ENCODE peak calls at places on chromosomes 2 and 18, in nine cellular contexts. F is CD8-positive, alpha-beta T cell; K is WTC11; I is bronchial epithelial cell; T is BJ; B is prostate gland; U is cardiac muscle cell; A is cardiac fibroblast; L is PC-9. H is an unnamed sample.

GRCh38 chr2:30417253-30417652 is 29.8 kb upstream of the LCLAT1 start:
- DNase-seq in L (no peak), F (no peak), A (peak; percentile 29), B (no peak), I (no peak), K (no peak), U (peak; percentile 56), T (no peak), H (peak; percentile 77)

GRCh38 chr18:35071819-35072247 is 30.6 kb downstream of the MAPRE2 start:
- DNase-seq in I (no peak), T (no peak), U (peak; percentile 69), A (peak; percentile 67), K (no peak), B (no peak), L (no peak), F (no peak), H (peak; percentile 58)

GRCh38 chr18:79924814-79925655 is 26.4 kb downstream of the SLC66A2 start:
- DNase-seq in I (no peak), U (no peak), B (no peak), K (peak; percentile 8), F (no peak), L (no peak), T (no peak), A (no peak), H (no peak)

GRCh38 chr2:220269421-220269820 is 642.0 kb downstream of the SLC4A3 start:
- DNase-seq in A (no peak), K (peak; percentile 16), T (no peak), F (no peak), L (no peak), U (no peak), B (no peak), I (no peak), H (no peak)

GRCh38 chr2:112915300-112916144 is 4.6 kb downstream of the IL37 start:
- DNase-seq in F (no peak), B (no peak), L (no peak), I (no peak), A (no peak), U (no peak), K (no peak), T (no peak), H (no peak)

GRCh38 chr2:215903208-215903607 is 110.1 kb downstream of the MREG start:
- DNase-seq in F (no peak), K (no peak), A (peak; percentile 52), L (no peak), T (no peak), B (no peak), U (no peak), I (peak; percentile 49), H (peak; percentile 34)

GRCh38 chr18:58682429-58683069 is 11.3 kb downstream of the MALT1 start:
- DNase-seq in T (no peak), B (no peak), I (peak; percentile 80), L (peak; percentile 71), K (no peak), U (peak; percentile 94), A (peak; percentile 84), F (no peak), H (peak; percentile 82)

GRCh38 chr2:200156140-200156858 is 150.2 kb upstream of the SPATS2L start:
- DNase-seq in B (peak; percentile 17), U (peak; percentile 90), F (no peak), T (peak; percentile 55), A (peak; percentile 93), L (peak; percentile 65), K (no peak), I (peak; percentile 95), H (peak; percentile 95)

GRCh38 chr2:42494434-42495233 is 852 bp upstream of the KCNG3 start:
- DNase-seq in K (peak; percentile 86), U (peak; percentile 82), A (peak; percentile 84), B (peak; percentile 76), T (peak; percentile 11), I (peak; percentile 87), L (peak; percentile 99), F (peak; percentile 61), H (peak; percentile 76)

GRCh38 chr2:42493885-42494433 is at the start of gene KCNG3:
- DNase-seq in B (peak; percentile 61), A (peak; percentile 28), T (no peak), I (no peak), F (peak; percentile 49), K (peak; percentile 83), L (peak; percentile 65), U (peak; percentile 64), H (peak; percentile 38)

GRCh38 chr2:42495611-42496010 is 1.8 kb upstream of the KCNG3 start:
- DNase-seq in T (no peak), K (no peak), A (no peak), I (no peak), U (no peak), B (no peak), L (peak; percentile 16), F (no peak), H (no peak)

GRCh38 chr2:42493468-42493884 is 306 bp downstream of the KCNG3 start:
- DNase-seq in L (no peak), K (no peak), I (no peak), A (no peak), U (no peak), T (no peak), F (no peak), B (no peak), H (no peak)

GRCh38 chr2:42495234-42495581 is 1.4 kb upstream of the KCNG3 start:
- DNase-seq in L (no peak), T (no peak), F (no peak), A (no peak), I (no peak), K (no peak), B (no peak), U (no peak), H (no peak)
- TF ChIP-seq CTCF in L (peak; percentile 43), T (no peak), F (peak; percentile 9), A (no peak), I (no peak), K (no peak), B (no peak), U (no peak), H (no peak)

GRCh38 chr18:69840445-69840844 is 107.2 kb downstream of the CD226 start:
- DNase-seq in B (no peak), L (no peak), U (peak; percentile 37), K (no peak), I (no peak), F (no peak), A (peak; percentile 11), T (no peak), H (peak; percentile 45)

GRCh38 chr18:69843047-69843446 is 104.6 kb downstream of the CD226 start:
- DNase-seq in T (no peak), L (no peak), U (no peak), K (no peak), I (no peak), A (no peak), F (no peak), B (no peak), H (no peak)

GRCh38 chr18:69845588-69846506 is 101.8 kb downstream of the CD226 start:
- DNase-seq in L (no peak), I (peak; percentile 4), K (no peak), A (no peak), B (no peak), T (no peak), F (no peak), U (peak; percentile 36), H (peak; percentile 88)

GRCh38 chr18:69839989-69840388 is 107.7 kb downstream of the CD226 start:
- DNase-seq in A (no peak), T (no peak), I (no peak), B (no peak), K (no peak), U (no peak), F (no peak), L (no peak), H (no peak)

GRCh38 chr18:69844656-69845055 is 103.0 kb downstream of the CD226 start:
- DNase-seq in T (no peak), L (no peak), B (no peak), A (no peak), F (no peak), U (peak; percentile 6), K (no peak), I (no peak), H (no peak)
- TF ChIP-seq CTCF in T (no peak), L (no peak), B (no peak), A (no peak), F (no peak), U (no peak), K (no peak), I (no peak), H (no peak)

DNA sequence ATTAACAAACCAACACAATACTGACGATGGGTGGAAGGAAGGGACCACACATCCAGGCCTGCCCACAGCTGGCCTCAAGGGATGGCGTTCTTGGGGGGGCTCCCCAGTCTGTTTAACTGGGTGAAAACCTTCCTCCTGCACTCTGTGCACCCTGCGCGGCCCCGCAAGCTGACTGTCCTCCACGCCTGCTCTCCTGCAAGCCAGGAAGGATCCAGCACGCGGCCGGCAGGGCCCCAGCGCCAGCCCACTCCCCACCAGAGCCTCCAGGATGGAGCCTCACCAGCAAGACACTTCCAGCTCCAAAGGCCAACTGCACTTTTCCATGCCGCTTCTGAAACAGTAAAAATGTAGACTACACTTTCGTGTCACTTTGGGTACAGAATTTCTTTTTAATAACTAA is 135.1 kb downstream of the ZNF516 start:
- DNase-seq in B (no peak), F (no peak), A (no peak), U (no peak), L (no peak), K (no peak), I (no peak), T (no peak), H (no peak)
- TF ChIP-seq CTCF in B (no peak), F (no peak), A (no peak), U (no peak), L (no peak), K (no peak), I (no peak), T (no peak), H (no peak)

GRCh38 chr18:9057646-9058045 is 44.9 kb upstream of the NDUFV2 start:
- DNase-seq in I (no peak), A (no peak), L (no peak), F (no peak), K (no peak), T (no peak), B (no peak), U (no peak), H (no peak)

GRCh38 chr18:9053814-9054213 is 48.7 kb upstream of the NDUFV2 start:
- DNase-seq in F (no peak), I (no peak), U (no peak), L (no peak), B (no peak), T (no peak), A (no peak), K (no peak), H (no peak)

GRCh38 chr18:9058426-9058825 is 44.1 kb upstream of the NDUFV2 start:
- DNase-seq in U (peak; percentile 75), A (no peak), I (no peak), F (no peak), L (no peak), K (no peak), B (no peak), T (no peak), H (peak; percentile 39)

GRCh38 chr18:9055185-9055584 is 47.3 kb upstream of the NDUFV2 start:
- DNase-seq in U (peak; percentile 79), F (no peak), A (peak; percentile 93), I (peak; percentile 94), K (no peak), B (no peak), L (peak; percentile 90), T (peak; percentile 74), H (peak; percentile 73)

DNA sequence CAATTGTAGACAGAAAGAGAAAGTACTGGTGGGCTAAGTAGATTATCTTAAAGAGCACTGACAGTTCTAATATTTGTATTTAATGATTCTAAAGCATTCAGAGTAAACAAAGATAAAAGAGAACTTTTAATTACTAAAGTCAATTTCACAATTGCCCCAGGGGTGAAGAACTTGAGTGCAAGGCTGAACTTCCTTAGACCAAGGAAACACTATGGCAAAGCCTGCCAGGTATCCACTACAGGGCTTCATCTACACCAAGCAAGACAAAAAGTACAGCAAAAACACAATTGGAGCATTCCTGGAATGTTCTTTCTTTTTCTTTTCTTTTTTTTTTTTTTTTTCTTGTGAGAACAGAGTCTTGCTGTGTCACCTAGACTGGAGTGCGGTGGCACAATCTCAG is 46.9 kb upstream of the NDUFV2 start:
- DNase-seq in T (no peak), I (no peak), F (no peak), B (no peak), U (no peak), A (no peak), L (peak; percentile 62), K (no peak), H (no peak)
- TF ChIP-seq CTCF in T (no peak), I (no peak), F (no peak), B (no peak), U (no peak), A (no peak), L (no peak), K (no peak), H (no peak)

H was measured in fibroblast of villous mesenchyme.